ENCODE peak calls at places on chromosomes 1 and 21, in seven cellular contexts. One of them, this sample, is unnamed.

GRCh38 chr1:228751360-228752098 is 16.2 kb downstream of the RHOU start:
- DNase-seq in nephron progenitor cell: no peak
- DNase-seq in transverse colon: no peak
- DNase-seq in GM12865: no peak
- DNase-seq in adrenal gland: no peak
- DNase-seq in stomach: no peak
- DNase-seq in CD8-positive, alpha-beta T cell: no peak
- DNase-seq in this sample: no peak

GRCh38 chr1:248631354-248632041 is 3.4 kb downstream of the OR2T11 start:
- DNase-seq in transverse colon: peak
- DNase-seq in stomach: no peak
- DNase-seq in nephron progenitor cell: no peak
- DNase-seq in adrenal gland: no peak
- DNase-seq in GM12865: no peak
- DNase-seq in CD8-positive, alpha-beta T cell: no peak
- DNase-seq in this sample: no peak

GRCh38 chr21:21436012-21436545 is 437.9 kb downstream of the NCAM2 start:
- DNase-seq in transverse colon: no peak
- DNase-seq in nephron progenitor cell: no peak
- DNase-seq in CD8-positive, alpha-beta T cell: no peak
- DNase-seq in stomach: no peak
- DNase-seq in GM12865: no peak
- DNase-seq in adrenal gland: peak
- DNase-seq in this sample: no peak

GRCh38 chr1:3320246-3321152 is 134.0 kb upstream of the ARHGEF16 start:
- DNase-seq in transverse colon: peak
- DNase-seq in GM12865: no peak
- DNase-seq in adrenal gland: no peak
- DNase-seq in CD8-positive, alpha-beta T cell: no peak
- DNase-seq in stomach: peak
- DNase-seq in nephron progenitor cell: no peak
- DNase-seq in this sample: no peak

GRCh38 chr1:194503209-194503608 is 1316.8 kb upstream of the B3GALT2 start:
- DNase-seq in GM12865: no peak
- DNase-seq in nephron progenitor cell: no peak
- DNase-seq in transverse colon: no peak
- DNase-seq in adrenal gland: no peak
- DNase-seq in stomach: no peak
- DNase-seq in CD8-positive, alpha-beta T cell: no peak
- DNase-seq in this sample: no peak

GRCh38 chr1:51551848-51552296 is 32.8 kb upstream of the EPS15 start:
- DNase-seq in transverse colon: no peak
- DNase-seq in nephron progenitor cell: no peak
- DNase-seq in adrenal gland: no peak
- DNase-seq in GM12865: peak
- DNase-seq in stomach: peak
- DNase-seq in CD8-positive, alpha-beta T cell: no peak
- DNase-seq in this sample: no peak

GRCh38 chr1:101592861-101593260 is 356.0 kb downstream of the S1PR1 start:
- DNase-seq in stomach: no peak
- DNase-seq in nephron progenitor cell: no peak
- DNase-seq in CD8-positive, alpha-beta T cell: no peak
- DNase-seq in adrenal gland: no peak
- DNase-seq in GM12865: no peak
- DNase-seq in transverse colon: no peak
- DNase-seq in this sample: no peak

GRCh38 chr1:43545686-43546387 is 15.2 kb downstream of the PTPRF start:
- DNase-seq in nephron progenitor cell: peak
- DNase-seq in adrenal gland: peak
- DNase-seq in GM12865: peak
- DNase-seq in transverse colon: peak
- DNase-seq in CD8-positive, alpha-beta T cell: no peak
- DNase-seq in stomach: peak
- DNase-seq in this sample: no peak

GRCh38 chr1:44973645-44974044 is 12.8 kb downstream of the EIF2B3 start:
- DNase-seq in adrenal gland: no peak
- DNase-seq in CD8-positive, alpha-beta T cell: no peak
- DNase-seq in transverse colon: no peak
- DNase-seq in GM12865: no peak
- DNase-seq in nephron progenitor cell: no peak
- DNase-seq in stomach: no peak
- DNase-seq in this sample: no peak

GRCh38 chr1:94024109-94024792 is 96.7 kb downstream of the ABCA4 start:
- DNase-seq in adrenal gland: no peak
- DNase-seq in stomach: no peak
- DNase-seq in GM12865: no peak
- DNase-seq in transverse colon: no peak
- DNase-seq in nephron progenitor cell: no peak
- DNase-seq in CD8-positive, alpha-beta T cell: no peak
- DNase-seq in this sample: no peak

GRCh38 chr1:227082999-227083746 is 143.1 kb downstream of the COQ8A start:
- DNase-seq in transverse colon: no peak
- DNase-seq in nephron progenitor cell: no peak
- DNase-seq in CD8-positive, alpha-beta T cell: no peak
- DNase-seq in adrenal gland: no peak
- DNase-seq in stomach: no peak
- DNase-seq in GM12865: no peak
- DNase-seq in this sample: no peak

GRCh38 chr1:12406218-12407021 is 176.6 kb downstream of the VPS13D start:
- DNase-seq in nephron progenitor cell: no peak
- DNase-seq in transverse colon: no peak
- DNase-seq in stomach: no peak
- DNase-seq in adrenal gland: no peak
- DNase-seq in CD8-positive, alpha-beta T cell: no peak
- DNase-seq in GM12865: no peak
- DNase-seq in this sample: no peak

GRCh38 chr1:12404918-12405317 is 175.1 kb downstream of the VPS13D start:
- DNase-seq in GM12865: no peak
- DNase-seq in CD8-positive, alpha-beta T cell: no peak
- DNase-seq in adrenal gland: no peak
- DNase-seq in nephron progenitor cell: no peak
- DNase-seq in transverse colon: no peak
- DNase-seq in stomach: no peak
- DNase-seq in this sample: no peak

GRCh38 chr1:12407050-12407961 is 177.5 kb downstream of the VPS13D start:
- DNase-seq in stomach: no peak
- DNase-seq in nephron progenitor cell: no peak
- DNase-seq in CD8-positive, alpha-beta T cell: no peak
- DNase-seq in transverse colon: no peak
- DNase-seq in GM12865: peak
- DNase-seq in adrenal gland: no peak
- DNase-seq in this sample: no peak

GRCh38 chr1:12407962-12408288 is 178.1 kb downstream of the VPS13D start:
- DNase-seq in transverse colon: no peak
- DNase-seq in GM12865: no peak
- DNase-seq in adrenal gland: no peak
- DNase-seq in stomach: no peak
- DNase-seq in CD8-positive, alpha-beta T cell: no peak
- DNase-seq in nephron progenitor cell: no peak
- DNase-seq in this sample: no peak

DNA sequence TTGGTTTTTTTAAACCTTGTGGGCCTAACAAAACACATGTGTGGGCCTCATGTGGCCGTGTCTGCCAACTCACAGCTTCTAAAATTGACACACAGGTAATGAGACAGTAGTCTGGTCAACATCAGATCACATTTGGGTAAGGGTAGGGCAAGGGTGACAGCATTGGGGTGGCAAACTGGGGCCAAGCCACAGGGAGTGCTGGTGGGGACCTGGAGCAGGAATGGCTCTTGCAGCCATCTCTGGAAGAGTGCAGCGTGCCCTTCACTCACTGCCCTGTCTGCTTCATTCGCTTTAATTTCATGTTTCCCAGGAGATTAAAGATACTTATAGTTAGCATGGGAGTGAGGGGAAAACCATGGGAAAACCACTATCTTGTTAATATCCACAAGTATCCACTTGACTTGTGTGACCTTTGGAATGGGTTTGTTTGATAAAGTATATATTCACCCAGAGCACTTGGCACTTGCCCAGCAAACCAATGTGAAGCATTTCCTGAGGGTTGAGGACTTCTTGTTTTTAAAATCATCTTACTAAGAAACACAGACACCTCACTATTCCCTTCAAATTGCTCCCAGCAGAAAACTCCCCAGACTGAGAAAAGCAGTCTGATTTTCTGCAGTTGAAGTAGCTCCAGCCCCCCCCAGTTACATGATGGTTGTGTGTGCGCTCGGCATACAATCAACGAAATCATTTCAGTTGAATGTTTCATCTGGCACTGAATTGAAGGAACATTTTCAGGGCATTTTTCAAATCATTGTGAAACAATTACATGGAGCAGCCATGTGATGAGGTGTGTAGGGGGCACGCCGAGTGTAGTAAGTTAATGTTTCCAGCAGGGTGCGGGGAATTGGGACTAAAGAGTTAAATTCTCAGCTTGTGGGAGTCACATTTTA is 175.7 kb downstream of the VPS13D start:
- DNase-seq in adrenal gland: peak
- DNase-seq in GM12865: no peak
- DNase-seq in nephron progenitor cell: no peak
- DNase-seq in stomach: peak
- DNase-seq in transverse colon: peak
- DNase-seq in CD8-positive, alpha-beta T cell: no peak
- DNase-seq in this sample: no peak
- TF ChIP-seq CTCF in adrenal gland: no peak
- TF ChIP-seq CTCF in GM12865: no peak
- TF ChIP-seq CTCF in nephron progenitor cell: peak
- TF ChIP-seq CTCF in stomach: no peak
- TF ChIP-seq CTCF in transverse colon: peak
- TF ChIP-seq CTCF in CD8-positive, alpha-beta T cell: no peak
- TF ChIP-seq CTCF in this sample: no peak

DNA sequence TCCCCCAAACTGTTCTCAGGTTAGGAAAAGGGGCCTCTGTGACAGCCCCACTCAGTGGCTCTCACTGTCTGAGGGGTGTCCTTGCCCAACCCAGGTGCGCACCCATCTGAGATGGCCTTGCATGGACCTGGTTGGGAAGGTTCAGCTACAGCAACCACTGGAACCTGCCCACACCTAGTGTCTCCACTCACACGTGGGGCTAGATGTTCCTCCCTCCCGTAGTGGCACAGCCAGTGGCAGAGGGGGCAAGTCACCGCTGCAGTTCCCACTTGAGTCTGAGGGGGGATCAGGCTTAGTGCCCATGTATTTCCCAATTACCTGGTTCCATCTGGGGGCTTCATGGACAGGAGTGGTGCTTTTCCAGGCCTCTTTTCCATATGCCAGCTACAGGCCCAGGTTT is 47.3 kb upstream of the SAMD11 start:
- DNase-seq in transverse colon: no peak
- DNase-seq in adrenal gland: no peak
- DNase-seq in stomach: no peak
- DNase-seq in nephron progenitor cell: no peak
- DNase-seq in CD8-positive, alpha-beta T cell: no peak
- DNase-seq in GM12865: no peak
- DNase-seq in this sample: no peak
- TF ChIP-seq CTCF in transverse colon: no peak
- TF ChIP-seq CTCF in adrenal gland: no peak
- TF ChIP-seq CTCF in stomach: no peak
- TF ChIP-seq CTCF in nephron progenitor cell: no peak
- TF ChIP-seq CTCF in CD8-positive, alpha-beta T cell: no peak
- TF ChIP-seq CTCF in GM12865: no peak
- TF ChIP-seq CTCF in this sample: no peak

GRCh38 chr1:207691814-207692213 is 46.9 kb downstream of the CR1L start:
- DNase-seq in transverse colon: no peak
- DNase-seq in adrenal gland: no peak
- DNase-seq in GM12865: no peak
- DNase-seq in stomach: no peak
- DNase-seq in CD8-positive, alpha-beta T cell: no peak
- DNase-seq in nephron progenitor cell: no peak
- DNase-seq in this sample: no peak

GRCh38 chr1:207691006-207691405 is 46.1 kb downstream of the CR1L start:
- DNase-seq in nephron progenitor cell: no peak
- DNase-seq in stomach: no peak
- DNase-seq in CD8-positive, alpha-beta T cell: no peak
- DNase-seq in GM12865: no peak
- DNase-seq in transverse colon: no peak
- DNase-seq in adrenal gland: no peak
- DNase-seq in this sample: no peak

GRCh38 chr1:207698822-207699483 is 52.9 kb upstream of the CD46 start:
- DNase-seq in CD8-positive, alpha-beta T cell: peak
- DNase-seq in GM12865: peak
- DNase-seq in stomach: peak
- DNase-seq in transverse colon: peak
- DNase-seq in adrenal gland: peak
- DNase-seq in nephron progenitor cell: peak
- DNase-seq in this sample: no peak

DNA sequence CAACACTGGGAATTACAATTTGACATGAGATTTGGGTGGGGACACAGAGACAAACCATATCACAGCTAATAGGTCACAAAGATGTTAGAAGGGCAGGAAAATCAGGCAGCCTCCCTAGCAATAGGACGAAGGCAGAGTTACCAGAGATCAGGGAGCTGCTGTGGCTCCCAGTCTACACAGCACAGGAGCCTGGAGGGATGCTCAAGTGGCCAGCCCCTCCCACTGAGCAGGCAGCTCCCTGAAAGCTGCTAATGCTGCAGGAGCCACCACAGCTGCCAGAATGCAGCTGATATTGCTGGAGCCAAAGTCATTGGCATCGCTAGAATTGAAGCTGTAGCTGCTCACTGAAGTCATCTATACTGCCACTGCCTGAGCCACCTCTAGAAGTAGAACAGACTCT is 51.0 kb downstream of the CR1L start:
- DNase-seq in stomach: no peak
- DNase-seq in GM12865: no peak
- DNase-seq in transverse colon: no peak
- DNase-seq in adrenal gland: no peak
- DNase-seq in nephron progenitor cell: no peak
- DNase-seq in CD8-positive, alpha-beta T cell: no peak
- DNase-seq in this sample: no peak
- TF ChIP-seq CTCF in stomach: no peak
- TF ChIP-seq CTCF in GM12865: no peak
- TF ChIP-seq CTCF in transverse colon: no peak
- TF ChIP-seq CTCF in adrenal gland: no peak
- TF ChIP-seq CTCF in nephron progenitor cell: no peak
- TF ChIP-seq CTCF in CD8-positive, alpha-beta T cell: no peak
- TF ChIP-seq CTCF in this sample: no peak

GRCh38 chr1:31381394-31382287 is 8.8 kb upstream of the FABP3 start:
- DNase-seq in stomach: peak
- DNase-seq in transverse colon: peak
- DNase-seq in adrenal gland: no peak
- DNase-seq in GM12865: no peak
- DNase-seq in CD8-positive, alpha-beta T cell: no peak
- DNase-seq in nephron progenitor cell: no peak
- DNase-seq in this sample: no peak

GRCh38 chr1:31377361-31377863 is 4.5 kb upstream of the FABP3 start:
- DNase-seq in CD8-positive, alpha-beta T cell: no peak
- DNase-seq in nephron progenitor cell: no peak
- DNase-seq in adrenal gland: no peak
- DNase-seq in GM12865: no peak
- DNase-seq in transverse colon: no peak
- DNase-seq in stomach: no peak
- DNase-seq in this sample: no peak

GRCh38 chr1:31382379-31382989 is 9.6 kb upstream of the FABP3 start:
- DNase-seq in GM12865: no peak
- DNase-seq in nephron progenitor cell: no peak
- DNase-seq in CD8-positive, alpha-beta T cell: no peak
- DNase-seq in adrenal gland: peak
- DNase-seq in stomach: no peak
- DNase-seq in transverse colon: no peak
- DNase-seq in this sample: no peak

GRCh38 chr1:31376374-31377134 is 3.7 kb upstream of the FABP3 start:
- DNase-seq in CD8-positive, alpha-beta T cell: no peak
- DNase-seq in adrenal gland: no peak
- DNase-seq in GM12865: no peak
- DNase-seq in stomach: no peak
- DNase-seq in transverse colon: no peak
- DNase-seq in nephron progenitor cell: peak
- DNase-seq in this sample: no peak

GRCh38 chr1:31380181-31380580 is 7.3 kb upstream of the FABP3 start:
- DNase-seq in CD8-positive, alpha-beta T cell: no peak
- DNase-seq in adrenal gland: no peak
- DNase-seq in stomach: no peak
- DNase-seq in GM12865: no peak
- DNase-seq in transverse colon: no peak
- DNase-seq in nephron progenitor cell: no peak
- DNase-seq in this sample: no peak
- TF ChIP-seq CTCF in CD8-positive, alpha-beta T cell: no peak
- TF ChIP-seq CTCF in adrenal gland: no peak
- TF ChIP-seq CTCF in stomach: no peak
- TF ChIP-seq CTCF in GM12865: no peak
- TF ChIP-seq CTCF in transverse colon: no peak
- TF ChIP-seq CTCF in nephron progenitor cell: no peak
- TF ChIP-seq CTCF in this sample: no peak